ENCODE peak calls at places on chromosome 3, in six cellular contexts. B is naive thymus-derived CD4-positive, alpha-beta T cell; O is lower leg skin; E is CD8-positive, alpha-beta memory T cell; L is tibial nerve; H is ovary. Z is an unnamed sample.

GRCh38 chr3:160018959-160019358 is 30.3 kb downstream of the IL12A start:
- DNase-seq in L (no peak), E (no peak), H (no peak), B (no peak), O (peak; percentile 20), Z (no peak)

GRCh38 chr3:66822059-66823009 is 175.8 kb upstream of the KBTBD8 start:
- DNase-seq in E (peak; percentile 46), L (peak; percentile 22), H (peak; percentile 62), B (peak; percentile 60), O (peak; percentile 89), Z (peak; percentile 34)

GRCh38 chr3:119524931-119525662 is 26.8 kb downstream of the TIMMDC1 start:
- DNase-seq in B (no peak), L (no peak), O (no peak), E (no peak), H (no peak), Z (no peak)

GRCh38 chr3:4504340-4505261 is 11.5 kb downstream of the ITPR1 start:
- DNase-seq in L (no peak), E (no peak), O (no peak), B (peak; percentile 52), H (peak; percentile 27), Z (no peak)

GRCh38 chr3:194549853-194550252 is 63.1 kb upstream of the ATP13A3 start:
- DNase-seq in H (no peak), L (no peak), O (no peak), E (no peak), B (no peak), Z (no peak)

GRCh38 chr3:127484601-127485388 is 105.7 kb downstream of the TPRA1 start:
- DNase-seq in L (no peak), H (peak; percentile 6), B (no peak), O (peak; percentile 57), E (no peak), Z (no peak)

GRCh38 chr3:187545391-187545790 is 124.8 kb downstream of the SST start:
- DNase-seq in L (no peak), H (no peak), E (no peak), O (no peak), B (no peak), Z (no peak)

GRCh38 chr3:71805199-71805598 is 20.3 kb upstream of the PROK2 start:
- DNase-seq in O (no peak), H (no peak), B (no peak), E (no peak), L (no peak), Z (no peak)

GRCh38 chr3:48655586-48655985 is 7.1 kb downstream of the CELSR3 start:
- DNase-seq in L (no peak), B (peak; percentile 43), E (peak; percentile 42), H (no peak), O (no peak), Z (peak; percentile 36)

GRCh38 chr3:89212614-89213013 is 105.2 kb downstream of the EPHA3 start:
- DNase-seq in O (no peak), E (no peak), L (no peak), H (no peak), B (no peak), Z (no peak)

DNA sequence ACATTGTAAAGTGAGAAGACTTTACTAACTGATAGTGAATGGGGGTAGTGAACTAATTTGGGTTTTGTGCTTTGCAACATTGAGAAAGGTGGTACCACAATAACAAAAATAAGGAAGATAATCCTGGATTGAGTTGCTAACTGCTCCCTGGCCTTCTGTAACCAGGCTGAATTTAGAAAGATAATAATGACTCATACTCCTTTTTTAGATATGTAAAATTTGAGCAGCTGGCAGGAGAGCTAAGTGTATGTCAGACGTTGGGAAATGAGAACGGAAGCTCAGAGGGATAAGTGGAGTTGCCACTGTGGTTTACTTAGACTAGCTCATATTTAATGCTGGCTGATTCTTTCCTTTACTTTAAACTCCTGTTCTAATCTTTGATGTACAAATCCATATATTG is 17.1 kb downstream of the TCAIM start:
- DNase-seq in H (peak; percentile 24), E (no peak), O (no peak), L (no peak), B (no peak), Z (no peak)
- H3K4me3 ChIP-seq in H (no peak overlapping the region), E (no peak overlapping the region), O (no peak overlapping the region), L (no peak overlapping the region), B (no peak overlapping the region), Z (no peak overlapping the region)

GRCh38 chr3:46097691-46098241 is 70.5 kb upstream of the XCR1 start:
- DNase-seq in B (no peak), H (peak; percentile 60), L (no peak), O (no peak), E (no peak), Z (no peak)

GRCh38 chr3:46096781-46097180 is 69.5 kb upstream of the XCR1 start:
- DNase-seq in E (no peak), H (no peak), L (no peak), O (no peak), B (no peak), Z (no peak)

GRCh38 chr3:46094506-46094905 is 67.2 kb upstream of the XCR1 start:
- DNase-seq in H (no peak), L (no peak), O (no peak), E (no peak), B (no peak), Z (no peak)

GRCh38 chr3:46095307-46095706 is 68.0 kb upstream of the XCR1 start:
- DNase-seq in H (no peak), L (no peak), O (no peak), E (no peak), B (no peak), Z (no peak)

DNA sequence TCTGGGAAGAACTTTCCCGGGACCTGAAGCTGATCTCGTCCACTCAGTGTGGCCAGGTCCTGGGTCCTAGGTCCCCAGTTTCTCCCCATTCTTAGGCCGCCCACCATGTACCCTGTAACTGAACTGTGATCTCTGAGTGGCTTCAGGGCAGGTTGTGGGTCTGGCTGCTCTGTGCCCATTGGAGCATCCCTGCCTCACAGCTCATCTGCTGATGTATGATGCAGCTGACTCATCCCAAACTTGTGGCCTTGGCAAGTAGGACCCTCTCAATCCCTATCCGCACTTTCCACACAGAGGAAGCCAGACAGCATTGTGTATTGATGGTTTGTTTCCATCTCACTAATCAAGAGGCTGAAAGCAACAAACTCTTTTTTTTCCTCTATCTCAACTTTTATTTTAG is 69.1 kb upstream of the XCR1 start:
- DNase-seq in E (no peak), H (no peak), B (no peak), L (no peak), O (no peak), Z (no peak)
- H3K4me3 ChIP-seq in E (no peak overlapping the region), H (no peak overlapping the region), B (no peak overlapping the region), L (no peak overlapping the region), O (no peak overlapping the region), Z (no peak overlapping the region)

DNA sequence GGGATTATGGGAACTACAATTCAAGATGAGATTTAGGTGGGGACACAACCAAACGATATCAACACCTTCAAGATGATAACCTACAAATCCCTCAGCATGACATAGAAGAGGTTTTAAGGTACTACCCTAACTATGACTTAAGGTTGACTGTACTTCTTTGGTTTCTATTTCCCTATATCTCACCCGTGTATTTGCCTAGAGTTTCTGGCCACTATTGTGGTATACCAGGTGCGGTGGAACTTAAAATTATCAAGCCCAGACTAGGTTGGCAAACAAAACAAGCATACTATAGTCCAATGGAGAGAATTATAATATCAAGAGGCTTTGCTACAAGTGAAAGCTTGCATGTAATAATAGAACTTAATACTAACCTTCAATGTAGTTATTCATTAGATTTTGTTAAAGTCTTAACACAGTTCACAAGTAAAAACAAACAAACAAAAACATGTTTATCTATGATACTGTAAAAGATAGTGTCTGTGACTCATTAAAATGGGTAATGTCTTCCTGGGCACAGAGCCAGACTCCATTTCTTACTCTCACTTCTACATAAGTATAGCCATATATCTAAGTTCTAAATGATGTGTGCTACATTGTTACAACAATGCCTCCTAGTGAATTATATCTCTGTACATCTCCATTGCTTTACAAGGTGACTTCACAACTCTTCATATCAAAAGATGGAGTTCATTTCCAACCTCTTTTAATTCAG is 479.1 kb downstream of the ZBBX start:
- DNase-seq in B (no peak), H (no peak), L (no peak), E (no peak), O (no peak), Z (no peak)
- H3K4me3 ChIP-seq in B (no peak overlapping the region), H (no peak overlapping the region), L (no peak overlapping the region), E (no peak overlapping the region), O (no peak overlapping the region), Z (no peak overlapping the region)

GRCh38 chr3:149536429-149536828 is 61.9 kb downstream of the TM4SF4 start:
- DNase-seq in H (peak; percentile 59), E (no peak), L (no peak), B (no peak), O (no peak), Z (no peak)
- H3K4me3 ChIP-seq in H (no peak overlapping the region), E (no peak overlapping the region), L (no peak overlapping the region), B (no peak overlapping the region), O (no peak overlapping the region), Z (no peak overlapping the region)

Z was measured in effector memory CD4-positive, alpha-beta T cell.